ENCODE peak calls at places on chromosomes 6 and 20, in eight cellular contexts. D is endothelial cell; Q is neural crest cell; S is colonic mucosa; G is hepatocyte; V is epithelial cell of proximal tubule; C is CD4-positive, alpha-beta T cell; E is adrenal gland. R is an unnamed sample.

GRCh38 chr6:158050107-158050735 is 68.6 kb downstream of the SYNJ2 start:
- DNase-seq in C (no peak), E (no peak), Q (no peak), G (no peak), D (no peak), S (no peak), V (no peak), R (no peak)

GRCh38 chr6:98775205-98775604 is 59.2 kb upstream of the POU3F2 start:
- DNase-seq in E (no peak), D (no peak), V (no peak), S (no peak), G (no peak), Q (no peak), C (no peak), R (no peak)

GRCh38 chr6:71349395-71349794 is 60.8 kb downstream of the OGFRL1 start:
- DNase-seq in E (no peak), S (no peak), C (no peak), G (peak), V (no peak), D (no peak), Q (no peak), R (no peak)

GRCh38 chr6:158026054-158026900 is 44.6 kb downstream of the SYNJ2 start:
- DNase-seq in V (no peak), S (peak), G (peak), D (peak), Q (no peak), E (peak), C (peak), R (peak)

GRCh38 chr6:109449064-109449788 is 6.3 kb downstream of the MICAL1 start:
- DNase-seq in V (no peak), C (no peak), S (no peak), G (no peak), D (no peak), E (peak), Q (no peak), R (no peak)

GRCh38 chr6:152572395-152573061 is 64.6 kb downstream of the SYNE1 start:
- DNase-seq in Q (no peak), G (no peak), S (no peak), E (no peak), D (no peak), V (peak), C (no peak), R (no peak)

GRCh38 chr20:5848711-5849505 is 98.7 kb downstream of the SHLD1 start:
- DNase-seq in C (no peak), D (no peak), G (no peak), E (peak), S (no peak), Q (no peak), V (no peak), R (no peak)

GRCh38 chr20:39049684-39050554 is 87.8 kb downstream of the DHX35 start:
- DNase-seq in E (peak), S (peak), D (peak), C (peak), G (peak), V (no peak), Q (peak), R (peak)

GRCh38 chr20:46807998-46808397 is 86.6 kb upstream of the EYA2 start:
- DNase-seq in Q (no peak), V (no peak), S (no peak), C (no peak), D (no peak), G (no peak), E (no peak), R (no peak)

GRCh38 chr20:24651171-24651972 is 181.9 kb downstream of the SYNDIG1 start:
- DNase-seq in V (no peak), E (no peak), Q (no peak), S (no peak), C (no peak), G (no peak), D (no peak), R (no peak)

GRCh38 chr6:34389034-34389433 is 3.4 kb downstream of the NUDT3 start:
- DNase-seq in E (no peak), C (no peak), Q (no peak), S (no peak), V (no peak), D (no peak), G (no peak), R (no peak)

GRCh38 chr20:23497458-23498026 is 6.6 kb downstream of the CST8 start:
- DNase-seq in C (no peak), S (no peak), D (no peak), V (no peak), E (no peak), G (no peak), Q (no peak), R (no peak)

GRCh38 chr6:90611996-90612690 is 25.3 kb upstream of the MAP3K7 start:
- DNase-seq in S (no peak), V (no peak), E (no peak), C (no peak), D (no peak), G (no peak), Q (no peak), R (no peak)

GRCh38 chr6:106525111-106525884 is 104.0 kb downstream of the RTN4IP1 start:
- DNase-seq in S (no peak), E (no peak), C (no peak), G (no peak), D (no peak), V (no peak), Q (no peak), R (no peak)

GRCh38 chr20:32521780-32522524 is 63.2 kb downstream of the NOL4L start:
- DNase-seq in D (peak), S (peak), Q (peak), E (peak), V (no peak), C (peak), G (peak), R (peak)

GRCh38 chr20:23120936-23121765 is 35.0 kb upstream of the CD93 start:
- DNase-seq in S (no peak), G (no peak), E (no peak), V (no peak), Q (no peak), C (no peak), D (no peak), R (no peak)

GRCh38 chr6:105326838-105327745 is 75.8 kb downstream of the PREP start:
- DNase-seq in S (no peak), C (no peak), D (no peak), Q (no peak), V (no peak), G (no peak), E (peak), R (no peak)

GRCh38 chr20:60224914-60225313 is 266.7 kb downstream of the CDH26 start:
- DNase-seq in C (no peak), G (peak), S (no peak), D (peak), E (no peak), Q (peak), V (no peak), R (no peak)

GRCh38 chr6:108157972-108158441 is 7.8 kb upstream of the NR2E1 start:
- DNase-seq in G (no peak), E (no peak), S (no peak), D (peak), C (no peak), Q (no peak), V (no peak), R (no peak)

GRCh38 chr20:48772183-48772976 is 55.4 kb downstream of the PREX1 start:
- DNase-seq in G (no peak), V (no peak), D (peak), E (peak), C (no peak), Q (no peak), S (no peak), R (no peak)

GRCh38 chr6:156830126-156830525 is 52.9 kb downstream of the ARID1B start:
- DNase-seq in S (no peak), D (no peak), G (no peak), E (no peak), C (no peak), V (no peak), Q (no peak), R (no peak)

GRCh38 chr6:99270852-99271251 is 78.6 kb downstream of the FAXC start:
- DNase-seq in V (no peak), D (no peak), C (no peak), G (no peak), S (no peak), E (no peak), Q (no peak), R (no peak)

GRCh38 chr6:54619102-54619501 is 227.5 kb upstream of the FAM83B start:
- DNase-seq in Q (no peak), S (no peak), G (no peak), E (no peak), D (no peak), C (no peak), V (no peak), R (no peak)

GRCh38 chr6:43934803-43935602 is 165.0 kb downstream of the VEGFA start:
- DNase-seq in C (no peak), D (no peak), G (no peak), V (no peak), E (no peak), S (no peak), Q (no peak), R (peak)

GRCh38 chr6:142856857-142857608 is 87.9 kb downstream of the HIVEP2 start:
- DNase-seq in G (no peak), V (no peak), Q (no peak), C (no peak), E (no peak), S (no peak), D (no peak), R (no peak)

GRCh38 chr6:120620900-120621299 is 713.4 kb downstream of the TBC1D32 start:
- DNase-seq in C (no peak), D (no peak), V (no peak), E (no peak), G (no peak), S (no peak), Q (no peak), R (no peak)

GRCh38 chr20:38143238-38143645 is 21.8 kb downstream of the TGM2 start:
- DNase-seq in Q (no peak), E (no peak), V (no peak), C (no peak), G (peak), D (no peak), S (peak), R (no peak)

GRCh38 chr20:32858873-32859372 is at the start of gene EFCAB8:
- DNase-seq in V (no peak), G (no peak), E (no peak), D (no peak), Q (no peak), C (no peak), S (no peak), R (no peak)

GRCh38 chr6:45196121-45196520 is 132.0 kb upstream of the RUNX2 start:
- DNase-seq in C (no peak), Q (no peak), D (no peak), G (no peak), E (no peak), S (no peak), V (no peak), R (no peak)

GRCh38 chr6:39228111-39228971 is 934 bp downstream of the KCNK5 start:
- DNase-seq in G (no peak), Q (no peak), E (no peak), D (no peak), V (no peak), S (no peak), C (no peak), R (no peak)

GRCh38 chr20:4813839-4814695 is 92.4 kb downstream of the PRND start:
- DNase-seq in Q (no peak), S (no peak), G (no peak), C (peak), D (peak), E (no peak), V (no peak), R (no peak)

GRCh38 chr6:99297415-99297814 is 52.1 kb downstream of the FAXC start:
- DNase-seq in V (no peak), E (no peak), D (no peak), C (no peak), G (no peak), Q (no peak), S (no peak), R (no peak)

GRCh38 chr6:168370310-168370991 is 50.9 kb upstream of the DACT2 start:
- DNase-seq in D (peak), S (peak), Q (peak), C (peak), G (peak), E (peak), V (no peak), R (peak)

GRCh38 chr6:104951677-104952076 is 5.2 kb upstream of the LIN28B start:
- DNase-seq in S (no peak), D (no peak), C (no peak), V (no peak), G (no peak), Q (no peak), E (no peak), R (no peak)

GRCh38 chr6:43803783-43804549 is 34.0 kb downstream of the VEGFA start:
- DNase-seq in C (no peak), Q (no peak), S (peak), E (no peak), G (peak), D (no peak), V (peak), R (no peak)

GRCh38 chr6:121951918-121952379 is 447.5 kb upstream of the HSF2 start:
- DNase-seq in S (no peak), E (no peak), D (no peak), V (no peak), Q (no peak), C (no peak), G (peak), R (no peak)

GRCh38 chr6:51684038-51684437 is 403.4 kb downstream of the PKHD1 start:
- DNase-seq in D (no peak), G (no peak), Q (no peak), E (no peak), V (no peak), S (no peak), C (no peak), R (no peak)
- TF ChIP-seq CTCF in D (no peak), G (no peak), Q (no peak), E (no peak), V (peak), S (no peak), C (no peak), R (no peak)

DNA sequence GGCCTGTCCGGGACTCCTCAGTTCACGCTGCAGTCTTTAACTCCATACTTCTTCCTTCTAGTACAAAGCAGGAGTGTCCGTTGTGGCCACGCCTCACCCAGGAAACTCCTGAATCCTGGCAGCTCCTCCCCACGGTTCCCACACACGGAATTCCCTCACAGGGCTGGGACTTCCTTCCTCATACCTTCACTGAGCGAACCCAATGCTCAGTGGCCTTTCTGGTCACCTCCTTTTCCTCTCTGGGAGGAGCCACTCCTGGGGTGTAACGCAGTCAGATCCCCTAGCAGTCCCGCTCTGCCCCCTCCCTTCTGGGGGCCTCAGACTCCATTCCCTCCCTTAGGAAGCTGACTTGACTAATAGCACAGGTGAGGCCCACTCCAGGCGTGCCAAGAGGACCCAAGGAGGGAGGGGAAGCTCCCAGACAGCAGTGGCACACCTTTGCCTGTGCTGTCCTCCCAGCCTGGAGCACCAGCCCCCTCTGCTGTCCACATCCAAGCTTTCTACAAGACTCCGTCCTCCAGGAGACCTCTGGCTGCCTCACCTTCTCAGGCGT is at the start of gene SLC52A3:
- DNase-seq in Q (no peak), V (no peak), S (peak), D (peak), C (no peak), E (peak), G (peak), R (no peak)
- TF ChIP-seq CTCF in Q (peak), V (peak), S (peak), D (peak), C (no peak), E (no peak), G (peak), R (no peak)

GRCh38 chr20:10618611-10619245 is 55.1 kb downstream of the JAG1 start:
- DNase-seq in D (no peak), S (no peak), Q (no peak), E (no peak), G (no peak), V (no peak), C (no peak), R (no peak)

GRCh38 chr20:10616212-10616611 is 57.6 kb downstream of the JAG1 start:
- DNase-seq in E (no peak), V (no peak), C (no peak), S (no peak), D (no peak), G (no peak), Q (no peak), R (no peak)

GRCh38 chr20:10621159-10621558 is 52.6 kb downstream of the JAG1 start:
- DNase-seq in V (no peak), Q (no peak), E (no peak), D (no peak), S (no peak), G (no peak), C (no peak), R (no peak)

GRCh38 chr20:10622657-10623418 is 51.0 kb downstream of the JAG1 start:
- DNase-seq in C (no peak), V (no peak), Q (no peak), D (no peak), S (no peak), E (no peak), G (no peak), R (no peak)

DNA sequence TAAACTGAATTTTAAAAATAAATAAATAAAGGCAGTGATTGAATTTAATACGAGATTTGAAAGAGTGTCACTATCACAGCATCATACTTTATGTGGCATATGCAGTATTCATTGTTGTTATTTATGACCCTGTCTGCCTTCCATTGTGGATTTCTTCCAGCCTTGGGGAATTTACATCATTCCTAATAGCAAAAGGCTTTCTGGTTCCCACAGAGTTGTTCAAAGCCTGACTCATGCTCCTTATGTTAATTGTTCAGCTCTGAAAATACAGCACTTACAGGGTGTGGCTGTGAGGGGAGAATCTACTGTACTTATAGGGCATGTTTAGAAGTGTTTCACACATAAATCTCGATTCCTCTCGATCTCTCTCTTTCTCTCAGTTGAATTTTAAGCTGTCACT is 54.4 kb downstream of the JAG1 start:
- DNase-seq in C (no peak), S (no peak), Q (no peak), V (peak), E (no peak), D (no peak), G (peak), R (no peak)
- TF ChIP-seq CTCF in C (no peak), S (no peak), Q (no peak), V (no peak), E (no peak), D (no peak), G (no peak), R (no peak)

GRCh38 chr6:85771455-85771854 is 128.8 kb upstream of the SYNCRIP start:
- DNase-seq in G (no peak), E (no peak), V (no peak), S (no peak), Q (no peak), C (no peak), D (no peak), R (no peak)

GRCh38 chr6:85772641-85773040 is 130.0 kb upstream of the SYNCRIP start:
- DNase-seq in V (no peak), D (no peak), S (no peak), Q (no peak), G (no peak), E (no peak), C (no peak), R (no peak)

GRCh38 chr6:85771925-85772430 is 129.3 kb upstream of the SYNCRIP start:
- DNase-seq in S (no peak), E (no peak), V (no peak), G (no peak), D (no peak), Q (no peak), C (no peak), R (no peak)

GRCh38 chr6:85775883-85776282 is 133.2 kb upstream of the SYNCRIP start:
- DNase-seq in C (no peak), S (no peak), V (no peak), Q (no peak), D (no peak), G (no peak), E (no peak), R (no peak)
- TF ChIP-seq CTCF in C (no peak), S (no peak), V (no peak), Q (no peak), D (no peak), G (no peak), E (no peak), R (no peak)